ENCODE peak calls at places on chromosomes 6 and 20, in ten cellular contexts. X is MCF 10A, F is type B pancreatic cell, S is HT1080, W is NCI-H2081, Z is T-helper 2 cell, L is C1 segment of cervical spinal cord, V is hepatocyte, C is WERI-Rb-1, R is occipital lobe. B is an unnamed sample.

GRCh38 chr6:39496951-39497350 is 174.4 kb upstream of the KCNK16 start:
- DNase-seq in X (peak), F (no peak), S (no peak), W (no peak), Z (no peak), L (no peak), V (peak), C (no peak), R (no peak), B (no peak)

GRCh38 chr6:83430606-83431544 is at the start of gene ME1:
- DNase-seq in X (peak), F (peak), S (peak), W (peak), Z (peak), L (peak), V (peak), C (peak), R (peak), B (peak)

GRCh38 chr6:167546611-167547327 is 221.9 kb downstream of the TTLL2 start:
- DNase-seq in X (no peak), F (no peak), S (no peak), W (no peak), Z (no peak), L (no peak), V (no peak), C (no peak), R (no peak), B (peak)

GRCh38 chr6:143397229-143398222 is 53.0 kb downstream of the ADAT2 start:
- DNase-seq in X (peak), F (no peak), S (peak), W (peak), Z (peak), L (no peak), V (peak), C (no peak), R (no peak), B (peak)

GRCh38 chr6:138372711-138373463 is 4.8 kb upstream of the SMIM28 start:
- DNase-seq in X (peak), F (no peak), S (peak), W (no peak), Z (peak), L (no peak), V (no peak), C (no peak), R (no peak), B (no peak)

GRCh38 chr6:14910692-14911547 is 334.9 kb upstream of the JARID2 start:
- DNase-seq in X (no peak), F (no peak), S (peak), W (no peak), Z (peak), L (peak), V (no peak), C (no peak), R (no peak), B (no peak)

GRCh38 chr6:161226005-161226964 is 47.6 kb downstream of the AGPAT4 start:
- DNase-seq in X (no peak), F (no peak), S (no peak), W (no peak), Z (peak), L (no peak), V (no peak), C (no peak), R (no peak), B (no peak)

GRCh38 chr6:72966628-72967280 is 258.5 kb downstream of the KHDC1L start:
- DNase-seq in X (peak), F (no peak), S (peak), W (no peak), Z (no peak), L (no peak), V (no peak), C (no peak), R (no peak), B (no peak)

GRCh38 chr20:53841741-53842140 is 228.7 kb downstream of the BCAS1 start:
- DNase-seq in X (no peak), F (no peak), S (no peak), W (no peak), Z (no peak), L (no peak), V (no peak), C (no peak), R (no peak), B (no peak)

GRCh38 chr6:167827062-167827587 is 414 bp downstream of the AFDN start:
- DNase-seq in X (no peak), F (no peak), S (no peak), W (no peak), Z (peak), L (peak), V (no peak), C (peak), R (no peak), B (no peak)

GRCh38 chr6:124622351-124622750 is 339.9 kb upstream of the RNF217 start:
- DNase-seq in X (no peak), F (no peak), S (no peak), W (no peak), Z (no peak), L (no peak), V (no peak), C (no peak), R (no peak), B (no peak)

GRCh38 chr20:39090881-39091280 is 128.7 kb downstream of the DHX35 start:
- DNase-seq in X (no peak), F (no peak), S (no peak), W (peak), Z (no peak), L (no peak), V (no peak), C (no peak), R (no peak), B (no peak)

GRCh38 chr6:31365864-31366263 is 8.9 kb upstream of the HLA-B start:
- DNase-seq in X (no peak), F (no peak), S (no peak), W (no peak), Z (no peak), L (no peak), V (no peak), C (no peak), R (no peak), B (no peak)

GRCh38 chr6:89414215-89414614 is 2.1 kb upstream of the RRAGD start:
- DNase-seq in X (no peak), F (no peak), S (no peak), W (no peak), Z (no peak), L (no peak), V (peak), C (no peak), R (no peak), B (no peak)

GRCh38 chr6:158758941-158759479 is 60.2 kb downstream of the EZR start:
- DNase-seq in X (no peak), F (no peak), S (no peak), W (peak), Z (no peak), L (no peak), V (no peak), C (no peak), R (no peak), B (no peak)

GRCh38 chr20:51811040-51811351 is 8.7 kb upstream of the SALL4 start:
- DNase-seq in X (peak), F (no peak), S (no peak), W (no peak), Z (no peak), L (no peak), V (peak), C (no peak), R (no peak), B (no peak)

GRCh38 chr6:13212096-13212495 is 116.2 kb downstream of the TBC1D7 start:
- DNase-seq in X (no peak), F (no peak), S (no peak), W (no peak), Z (no peak), L (no peak), V (no peak), C (no peak), R (no peak), B (no peak)

GRCh38 chr6:141467881-141468280 is 664.8 kb upstream of the GJE1 start:
- DNase-seq in X (peak), F (no peak), S (no peak), W (no peak), Z (no peak), L (no peak), V (no peak), C (no peak), R (no peak), B (no peak)

GRCh38 chr6:43724914-43725642 is 37.5 kb upstream of the MRPS18A start:
- DNase-seq in X (peak), F (no peak), S (peak), W (no peak), Z (peak), L (no peak), V (peak), C (no peak), R (no peak), B (peak)

GRCh38 chr6:162621246-162621645 is 106.3 kb downstream of the PRKN start:
- DNase-seq in X (peak), F (no peak), S (peak), W (no peak), Z (peak), L (no peak), V (peak), C (peak), R (no peak), B (peak)

B was measured in Caki2.